ENCODE peak calls at places on chromosome 3, in four cellular contexts. L, E, A and V are unnamed samples.

GRCh38 chr3:72549819-72550581 is 298.2 kb downstream of the SHQ1 start:
- DNase-seq in L (no peak), E (no peak), A (no peak), V (no peak)

GRCh38 chr3:188021502-188022040 is 132.4 kb upstream of the LPP start:
- DNase-seq in L (no peak), E (no peak), A (peak), V (peak)

GRCh38 chr3:69181592-69182211 is 59.3 kb upstream of the LMOD3 start:
- DNase-seq in L (no peak), E (no peak), A (no peak), V (peak)

GRCh38 chr3:126521122-126521891 is 2.6 kb upstream of the CHST13 start:
- DNase-seq in L (no peak), E (no peak), A (no peak), V (no peak)

GRCh38 chr3:119310052-119310451 is 15.9 kb downstream of the ARHGAP31 start:
- DNase-seq in L (no peak), E (no peak), A (peak), V (no peak)

GRCh38 chr3:4680881-4681300 is 187.7 kb downstream of the ITPR1 start:
- DNase-seq in L (no peak), E (no peak), A (no peak), V (no peak)

GRCh38 chr3:175312766-175313165 is 453.6 kb downstream of the NAALADL2 start:
- DNase-seq in L (no peak), E (no peak), A (no peak), V (no peak)

GRCh38 chr3:13007251-13007941 is 65.8 kb downstream of the IQSEC1 start:
- DNase-seq in L (no peak), E (no peak), A (no peak), V (no peak)

GRCh38 chr3:64214697-64215018 is 10.6 kb downstream of the PRICKLE2 start:
- DNase-seq in L (no peak), E (no peak), A (no peak), V (no peak)

GRCh38 chr3:23804441-23805227 is 1.1 kb upstream of the UBE2E1 start:
- DNase-seq in L (no peak), E (no peak), A (no peak), V (no peak)

GRCh38 chr3:72960812-72961518 is 35.6 kb upstream of the PPP4R2 start:
- DNase-seq in L (no peak), E (no peak), A (no peak), V (peak)

GRCh38 chr3:151268267-151269235 is 9.8 kb downstream of the P2RY14 start:
- DNase-seq in L (no peak), E (no peak), A (no peak), V (no peak)

GRCh38 chr3:124078978-124079911 is 87.3 kb upstream of the ROPN1 start:
- DNase-seq in L (no peak), E (no peak), A (peak), V (peak)

GRCh38 chr3:129004639-129005295 is 3.7 kb downstream of the EFCC1 start:
- DNase-seq in L (no peak), E (no peak), A (no peak), V (no peak)

GRCh38 chr3:112908252-112908651 is 61.6 kb upstream of the CD200R1L start:
- DNase-seq in L (peak), E (no peak), A (no peak), V (no peak)

GRCh38 chr3:10137178-10137577 is 4.4 kb upstream of the VHL start:
- DNase-seq in L (no peak), E (no peak), A (no peak), V (peak)

GRCh38 chr3:177491301-177492031 is 294.2 kb upstream of the TBL1XR1 start:
- DNase-seq in L (no peak), E (no peak), A (no peak), V (no peak)

GRCh38 chr3:63937661-63938651 is 25.8 kb upstream of the SCAANT1 start:
- DNase-seq in L (peak), E (no peak), A (peak), V (peak)

GRCh38 chr3:37995652-37996641 is 5.4 kb downstream of the VILL start:
- DNase-seq in L (no peak), E (peak), A (no peak), V (peak)

GRCh38 chr3:142857056-142857455 is 31.8 kb downstream of the PCOLCE2 start:
- DNase-seq in L (no peak), E (peak), A (peak), V (peak)

GRCh38 chr3:172787746-172788145 is 37.2 kb downstream of the ECT2 start:
- DNase-seq in L (no peak), E (no peak), A (no peak), V (no peak)

GRCh38 chr3:101950985-101951733 is 101.8 kb downstream of the NFKBIZ start:
- DNase-seq in L (no peak), E (no peak), A (no peak), V (no peak)

DNA sequence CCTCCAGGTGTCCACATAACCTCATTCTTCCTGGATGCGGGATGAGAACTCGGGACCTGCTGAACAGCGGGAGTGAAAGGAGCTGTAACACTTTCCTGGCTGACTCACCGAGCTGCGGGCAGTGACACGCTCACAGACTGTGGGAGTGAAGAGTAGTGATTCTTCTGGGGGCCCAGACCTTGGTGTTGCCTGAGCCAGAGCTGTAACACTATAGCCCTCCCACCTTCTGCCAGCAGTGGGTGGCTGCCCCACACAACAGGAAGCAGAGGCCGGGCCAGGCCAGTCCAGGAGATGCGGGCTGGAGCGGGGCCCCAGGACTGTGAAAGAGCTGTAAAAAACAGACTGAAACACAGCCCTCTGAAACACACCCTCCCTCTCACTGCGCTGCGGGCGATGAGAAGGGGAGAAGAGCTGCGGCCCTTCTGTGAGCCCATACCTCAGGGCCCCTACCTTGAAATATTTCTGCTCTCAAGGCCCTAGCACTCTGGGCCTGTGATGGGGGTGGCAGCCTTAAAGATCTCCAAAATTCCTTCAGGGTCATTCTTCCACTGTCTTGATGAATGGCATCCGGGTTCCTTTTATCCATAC is 464.0 kb upstream of the CCDC54 start:
- DNase-seq in L (no peak), E (peak), A (peak), V (no peak)
- TF ChIP-seq CREB1 in L (no peak), E (no peak), A (peak), V (no peak)

GRCh38 chr3:195040094-195040493 is 230.9 kb downstream of the XXYLT1 start:
- DNase-seq in L (no peak), E (no peak), A (no peak), V (no peak)

GRCh38 chr3:195042741-195043611 is 228.0 kb downstream of the XXYLT1 start:
- DNase-seq in L (no peak), E (no peak), A (peak), V (no peak)

GRCh38 chr3:195043612-195044144 is 227.3 kb downstream of the XXYLT1 start:
- DNase-seq in L (no peak), E (no peak), A (no peak), V (no peak)

GRCh38 chr3:195040773-195041520 is 230.0 kb downstream of the XXYLT1 start:
- DNase-seq in L (no peak), E (no peak), A (no peak), V (peak)

GRCh38 chr3:195041871-195042740 is 228.9 kb downstream of the XXYLT1 start:
- DNase-seq in L (no peak), E (no peak), A (peak), V (no peak)
- TF ChIP-seq CREB1 in L (no peak), E (no peak), A (no peak), V (no peak)

DNA sequence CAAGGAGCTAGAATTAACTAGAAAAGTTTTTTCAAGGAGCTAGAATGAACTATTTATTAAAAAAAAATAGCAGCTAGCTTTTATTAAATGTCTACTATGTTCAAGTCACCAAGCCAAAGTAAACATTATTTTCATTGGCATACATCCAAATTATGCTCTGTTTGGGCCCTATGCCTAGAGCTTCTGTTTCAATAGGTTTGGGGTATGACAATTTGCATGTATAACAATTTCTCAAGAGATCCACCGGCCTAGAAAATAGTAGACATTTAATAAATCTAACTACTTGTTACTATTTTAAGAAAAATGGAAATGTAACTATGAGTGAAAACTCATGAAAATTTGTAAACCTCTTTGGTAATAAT is 8.1 kb downstream of the GABRR3 start:
- DNase-seq in L (no peak), E (no peak), A (no peak), V (no peak)
- TF ChIP-seq CREB1 in L (no peak), E (no peak), A (no peak), V (no peak)

GRCh38 chr3:11536936-11537612 is 106.6 kb downstream of the VGLL4 start:
- DNase-seq in L (no peak), E (no peak), A (no peak), V (no peak)

GRCh38 chr3:11539677-11540076 is 104.0 kb downstream of the VGLL4 start:
- DNase-seq in L (no peak), E (peak), A (peak), V (no peak)

GRCh38 chr3:11538581-11538980 is 105.1 kb downstream of the VGLL4 start:
- DNase-seq in L (no peak), E (no peak), A (no peak), V (no peak)

GRCh38 chr3:11541321-11542303 is 102.1 kb downstream of the VGLL4 start:
- DNase-seq in L (no peak), E (no peak), A (no peak), V (no peak)

GRCh38 chr3:11539218-11539617 is 104.5 kb downstream of the VGLL4 start:
- DNase-seq in L (no peak), E (no peak), A (no peak), V (no peak)
- TF ChIP-seq CREB1 in L (no peak), E (no peak), A (no peak), V (no peak)

GRCh38 chr3:121621491-121621890 is 28.3 kb downstream of the FBXO40 start:
- DNase-seq in L (no peak), E (no peak), A (no peak), V (no peak)
- TF ChIP-seq CREB1 in L (no peak), E (no peak), A (no peak), V (no peak)